ENCODE peak calls at places on chromosomes 11 and 22, in six cellular contexts. M is Daoy; W is stimulated activated CD4-positive, alpha-beta T cell treated with anti-CD3 and anti-CD28 coated beads, Interleukin-15, amount 100 ng/mL, for 1 hour; K is fibroblast of lung; H is brain microvascular endothelial cell; C is T-cell. G is an unnamed sample.

GRCh38 chr11:405323-405975 is 9.3 kb downstream of the SIGIRR start:
- DNase-seq in M (no peak), W (no peak), K (no peak), H (no peak), C (no peak), G (no peak)

GRCh38 chr11:134409552-134410429 is 2.3 kb downstream of the B3GAT1 start:
- DNase-seq in M (no peak), W (no peak), K (no peak), H (no peak), C (no peak), G (no peak)

GRCh38 chr22:48896766-48897637 is 930.7 kb downstream of the BRD1 start:
- DNase-seq in M (peak), W (no peak), K (peak), H (no peak), C (no peak), G (peak)

GRCh38 chr11:1515082-1516060 is 28.8 kb upstream of the MOB2 start:
- DNase-seq in M (peak), W (peak), K (peak), H (peak), C (peak), G (peak)

GRCh38 chr11:107549253-107549953 is 16.1 kb downstream of the ALKBH8 start:
- DNase-seq in M (peak), W (no peak), K (no peak), H (peak), C (peak), G (no peak)

GRCh38 chr11:17014774-17015638 is 792 bp upstream of the PLEKHA7 start:
- DNase-seq in M (peak), W (no peak), K (peak), H (peak), C (no peak), G (peak)

GRCh38 chr22:33746501-33746928 is 173.8 kb downstream of the LARGE1 start:
- DNase-seq in M (no peak), W (no peak), K (no peak), H (no peak), C (no peak), G (no peak)

GRCh38 chr22:47289316-47289985 is 527.0 kb downstream of the TBC1D22A start:
- DNase-seq in M (no peak), W (no peak), K (no peak), H (no peak), C (no peak), G (peak)

GRCh38 chr11:117434481-117434880 is 106.8 kb downstream of the CEP164 start:
- DNase-seq in M (no peak), W (no peak), K (no peak), H (no peak), C (no peak), G (no peak)

GRCh38 chr11:34890812-34891211 is 25.4 kb downstream of the APIP start:
- DNase-seq in M (no peak), W (no peak), K (peak), H (peak), C (no peak), G (no peak)

GRCh38 chr11:2467695-2468055 is 22.9 kb downstream of the KCNQ1 start:
- DNase-seq in M (no peak), W (no peak), K (no peak), H (no peak), C (no peak), G (no peak)

GRCh38 chr11:124644426-124645280 is 22.0 kb downstream of the TBRG1 start:
- DNase-seq in M (peak), W (no peak), K (peak), H (peak), C (no peak), G (peak)

GRCh38 chr11:96061730-96062524 is 138.0 kb upstream of the MTMR2 start:
- DNase-seq in M (peak), W (no peak), K (peak), H (no peak), C (peak), G (no peak)

GRCh38 chr11:77026743-77027142 is 7.5 kb upstream of the B3GNT6 start:
- DNase-seq in M (no peak), W (no peak), K (no peak), H (no peak), C (no peak), G (no peak)

GRCh38 chr11:112899235-112899634 is 62.0 kb upstream of the NCAM1 start:
- DNase-seq in M (no peak), W (no peak), K (no peak), H (no peak), C (no peak), G (no peak)

GRCh38 chr11:3178349-3178748 is 13.2 kb upstream of the OSBPL5 start:
- DNase-seq in M (no peak), W (no peak), K (peak), H (peak), C (no peak), G (peak)

GRCh38 chr11:57413681-57414080 is 13.2 kb downstream of the SLC43A3 start:
- DNase-seq in M (no peak), W (no peak), K (no peak), H (no peak), C (no peak), G (peak)

GRCh38 chr11:95175969-95176368 is 55.0 kb downstream of the SESN3 start:
- DNase-seq in M (no peak), W (no peak), K (no peak), H (no peak), C (no peak), G (no peak)

GRCh38 chr22:22692707-22693530 is 48.5 kb downstream of the GGTLC2 start:
- DNase-seq in M (peak), W (peak), K (peak), H (peak), C (peak), G (peak)

GRCh38 chr11:33375236-33375635 is 118.1 kb downstream of the HIPK3 start:
- DNase-seq in M (no peak), W (no peak), K (no peak), H (no peak), C (no peak), G (no peak)

GRCh38 chr11:77031599-77031998 is 2.6 kb upstream of the B3GNT6 start:
- DNase-seq in M (no peak), W (no peak), K (no peak), H (no peak), C (no peak), G (no peak)

GRCh38 chr11:13205446-13205845 is 72.1 kb upstream of the BMAL1 start:
- DNase-seq in M (no peak), W (no peak), K (no peak), H (no peak), C (no peak), G (no peak)

GRCh38 chr22:46593996-46594946 is 25.9 kb upstream of the GRAMD4 start:
- DNase-seq in M (no peak), W (no peak), K (no peak), H (no peak), C (no peak), G (no peak)

GRCh38 chr22:21952586-21953571 is at the start of gene PPM1F:
- DNase-seq in M (peak), W (peak), K (peak), H (peak), C (peak), G (peak)

GRCh38 chr11:97943493-97943892 is 1077.3 kb upstream of the CNTN5 start:
- DNase-seq in M (no peak), W (no peak), K (no peak), H (no peak), C (no peak), G (no peak)

GRCh38 chr11:134667505-134667904 is 255.5 kb upstream of the B3GAT1 start:
- DNase-seq in M (no peak), W (no peak), K (no peak), H (no peak), C (no peak), G (peak)

GRCh38 chr22:38097058-38097457 is 13.1 kb upstream of the SLC16A8 start:
- DNase-seq in M (no peak), W (no peak), K (no peak), H (no peak), C (no peak), G (no peak)

GRCh38 chr11:57349491-57350274 is 11.5 kb downstream of the P2RX3 start:
- DNase-seq in M (peak), W (peak), K (peak), H (no peak), C (no peak), G (peak)